ENCODE peak calls at places on chromosomes 4 and X, in nine cellular contexts. X is colonic mucosa; E is CD8-positive, alpha-beta memory T cell; K is prostate gland; G is left ventricle myocardium inferior; D is astrocyte; M is IMR-90; H is pancreas; S is dorsolateral prefrontal cortex. F is an unnamed sample.

GRCh38 chr4:173527103-173527876 is 2.7 kb downstream of the HAND2 start:
- DNase-seq in E (no peak), S (no peak), H (no peak), M (no peak), G (no peak), D (no peak), X (no peak), K (no peak), F (no peak)

GRCh38 chr4:5420266-5420665 is 288.1 kb downstream of the EVC2 start:
- DNase-seq in K (no peak), S (no peak), H (no peak), D (no peak), X (no peak), M (no peak), G (no peak), E (no peak), F (no peak)

GRCh38 chr4:73433140-73433539 is 2.9 kb upstream of the AFP start:
- DNase-seq in E (no peak), H (no peak), S (no peak), M (no peak), G (no peak), K (no peak), D (no peak), X (no peak), F (no peak)

GRCh38 chrX:9530848-9531274 is 66.0 kb downstream of the TBL1X start:
- DNase-seq in M (peak; percentile 88), E (peak; percentile 70), G (peak; percentile 77), H (peak; percentile 55), S (no peak), D (peak; percentile 82), K (peak; percentile 6), X (peak; percentile 47), F (peak; percentile 83)

GRCh38 chr4:12724520-12724919 is 759.6 kb downstream of the RAB28 start:
- DNase-seq in G (no peak), X (no peak), H (no peak), M (no peak), K (no peak), D (no peak), S (no peak), E (no peak), F (no peak)

GRCh38 chrX:118928126-118928525 is 46.3 kb upstream of the LONRF3 start:
- DNase-seq in E (no peak), S (no peak), M (no peak), D (no peak), X (no peak), G (no peak), K (no peak), H (no peak), F (no peak)

GRCh38 chrX:126886997-126887396 is 67.5 kb downstream of the PRR32 start:
- DNase-seq in M (no peak), X (no peak), S (no peak), K (no peak), G (no peak), H (no peak), D (no peak), E (no peak), F (no peak)

GRCh38 chr4:78779280-78779679 is 3.1 kb downstream of the BMP2K start:
- DNase-seq in M (peak; percentile 26), H (no peak), K (no peak), D (peak; percentile 45), E (no peak), X (no peak), G (no peak), S (no peak), F (no peak)

GRCh38 chrX:38890963-38891362 is 89.7 kb downstream of the MID1IP1 start:
- DNase-seq in K (no peak), E (no peak), S (no peak), G (no peak), H (no peak), D (no peak), X (no peak), M (no peak), F (no peak)

GRCh38 chrX:134975516-134975915 is 15.3 kb upstream of the SMIM10 start:
- DNase-seq in H (no peak), K (no peak), D (no peak), M (no peak), X (no peak), S (no peak), E (no peak), G (no peak), F (no peak)

GRCh38 chr4:106126062-106126461 is 189.9 kb downstream of the TBCK start:
- DNase-seq in K (no peak), X (no peak), G (no peak), D (no peak), M (no peak), E (no peak), H (no peak), S (no peak), F (no peak)

GRCh38 chr4:52659722-52660261 is 691 bp upstream of the USP46 start:
- DNase-seq in K (peak; percentile 39), E (peak; percentile 47), H (peak; percentile 52), M (no peak), S (peak; percentile 78), D (no peak), X (peak; percentile 71), G (peak; percentile 81), F (peak; percentile 39)

GRCh38 chrX:136147320-136147901 is at the start of gene FHL1:
- DNase-seq in K (peak; percentile 22), E (peak; percentile 62), M (peak; percentile 12), D (no peak), S (peak; percentile 67), H (peak; percentile 25), X (peak; percentile 50), G (peak; percentile 80), F (peak; percentile 58)

GRCh38 chr4:104494822-104495559 is at the start of gene CXXC4:
- DNase-seq in G (peak; percentile 67), X (peak; percentile 67), S (peak; percentile 75), H (peak; percentile 80), E (peak; percentile 47), M (peak; percentile 10), D (peak; percentile 74), K (peak; percentile 59), F (peak; percentile 83)

GRCh38 chr4:125389713-125390112 is 75.0 kb downstream of the FAT4 start:
- DNase-seq in E (no peak), M (peak; percentile 96), D (peak; percentile 98), K (no peak), H (no peak), G (no peak), X (no peak), S (no peak), F (no peak)

GRCh38 chr4:118221193-118221800 is 131.5 kb downstream of the PRSS12 start:
- DNase-seq in X (no peak), K (no peak), G (no peak), S (no peak), D (no peak), M (peak; percentile 20), E (no peak), H (no peak), F (no peak)

GRCh38 chr4:40140206-40140605 is 56.6 kb upstream of the RHOH start:
- DNase-seq in E (no peak), G (no peak), S (no peak), X (no peak), M (no peak), K (no peak), H (no peak), D (peak; percentile 57), F (no peak)

GRCh38 chr4:25654971-25655963 is at the start of gene SLC34A2:
- DNase-seq in X (no peak), D (no peak), H (peak; percentile 30), M (no peak), E (no peak), S (no peak), G (no peak), K (peak; percentile 19), F (no peak)

GRCh38 chr4:74133786-74134499 is 24.0 kb upstream of the MTHFD2L start:
- DNase-seq in M (peak; percentile 86), X (peak; percentile 87), H (peak; percentile 72), K (peak; percentile 73), G (peak; percentile 48), D (peak; percentile 59), E (peak; percentile 54), S (peak; percentile 68), F (peak; percentile 70)

GRCh38 chrX:154354516-154354915 is 19.9 kb downstream of the FLNA start:
- DNase-seq in G (no peak), X (no peak), S (no peak), K (no peak), H (no peak), D (no peak), E (no peak), M (no peak), F (no peak)
- H3K27ac ChIP-seq in G (peak overlapping the region; percentile 19), X (no peak overlapping the region), S (no peak overlapping the region), K (no peak overlapping the region), H (no peak overlapping the region), D (no peak overlapping the region), E (no peak overlapping the region), M (no peak overlapping the region), F (no peak overlapping the region)

DNA sequence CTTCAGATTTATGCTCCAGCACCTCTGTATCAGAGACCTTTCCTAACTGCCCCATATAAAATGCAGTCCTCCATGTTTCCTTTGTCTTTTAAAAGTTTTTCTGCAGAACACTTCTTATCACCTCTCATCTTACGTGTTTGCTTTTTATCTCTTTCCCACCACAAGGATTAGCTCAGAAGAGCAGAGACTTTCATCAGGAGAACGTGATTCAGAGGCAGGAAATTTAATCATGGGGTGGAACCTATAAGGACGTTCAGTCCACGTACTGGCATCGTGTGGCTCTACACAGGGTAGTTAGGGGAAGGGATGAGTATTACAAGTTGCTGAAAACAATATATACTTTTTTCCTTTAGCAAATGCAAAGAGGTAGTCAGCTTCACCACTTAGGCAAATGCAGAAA is 98.7 kb downstream of the SORBS2 start:
- DNase-seq in M (no peak), X (no peak), D (peak; percentile 60), G (no peak), K (no peak), E (no peak), H (no peak), S (no peak), F (no peak)
- H3K27ac ChIP-seq in M (no peak overlapping the region), X (no peak overlapping the region), D (peak overlapping the region; percentile 53), G (peak overlapping the region; percentile 85), K (no peak overlapping the region), E (no peak overlapping the region), H (peak overlapping the region; percentile 58), S (no peak overlapping the region), F (no peak overlapping the region)

GRCh38 chr4:6494431-6495295 is 22.2 kb upstream of the PPP2R2C start:
- DNase-seq in K (no peak), H (no peak), S (no peak), X (peak; percentile 12), G (no peak), D (no peak), E (no peak), M (no peak), F (no peak)
- H3K27ac ChIP-seq in K (no peak overlapping the region), H (no peak overlapping the region), S (no peak overlapping the region), X (no peak overlapping the region), G (no peak overlapping the region), D (no peak overlapping the region), E (no peak overlapping the region), M (no peak overlapping the region), F (no peak overlapping the region)

GRCh38 chr4:109079177-109079576 is 223.3 kb downstream of the COL25A1 start:
- DNase-seq in G (no peak), S (no peak), H (no peak), K (no peak), D (no peak), X (no peak), M (peak; percentile 52), E (no peak), F (no peak)
- H3K27ac ChIP-seq in G (no peak overlapping the region), S (no peak overlapping the region), H (no peak overlapping the region), K (no peak overlapping the region), D (no peak overlapping the region), X (no peak overlapping the region), M (no peak overlapping the region), E (no peak overlapping the region), F (no peak overlapping the region)

GRCh38 chr4:15159477-15160019 is 157.3 kb downstream of the CPEB2 start:
- DNase-seq in M (no peak), K (no peak), E (no peak), S (no peak), G (no peak), H (no peak), X (no peak), D (no peak), F (no peak)
- H3K27ac ChIP-seq in M (no peak overlapping the region), K (no peak overlapping the region), E (no peak overlapping the region), S (no peak overlapping the region), G (no peak overlapping the region), H (no peak overlapping the region), X (no peak overlapping the region), D (no peak overlapping the region), F (no peak overlapping the region)